ENCODE peak calls at places on chromosomes 12 and 14, in four cellular contexts. W is CD8-positive, alpha-beta T cell; N is A172; K is T follicular helper cell. J is an unnamed sample.

GRCh38 chr12:52256165-52256935 is 18.1 kb upstream of the KRT86 start:
- DNase-seq in W (no peak), K (no peak), N (no peak), J (no peak)

GRCh38 chr14:100806386-100806785 is 19.5 kb upstream of the MEG3 start:
- DNase-seq in N (no peak), K (no peak), W (no peak), J (no peak)

GRCh38 chr14:22432348-22432976 is 156.6 kb downstream of the DAD1 start:
- DNase-seq in N (peak), K (no peak), W (no peak), J (peak)

GRCh38 chr14:103279129-103280025 is 54.7 kb upstream of the EIF5 start:
- DNase-seq in W (no peak), K (no peak), N (no peak), J (peak)

GRCh38 chr14:23360496-23360895 is 4.5 kb downstream of the EFS start:
- DNase-seq in K (no peak), W (no peak), N (no peak), J (peak)

GRCh38 chr14:68694516-68695235 is 98.2 kb downstream of the ZFP36L1 start:
- DNase-seq in K (no peak), N (peak), W (no peak), J (no peak)

GRCh38 chr12:64178122-64178521 is 44.0 kb downstream of the KICS2 start:
- DNase-seq in K (no peak), N (peak), W (no peak), J (no peak)

GRCh38 chr14:22428681-22429315 is 160.2 kb downstream of the DAD1 start:
- DNase-seq in K (no peak), W (no peak), N (no peak), J (no peak)

GRCh38 chr12:120100630-120101029 is 15.9 kb downstream of the RAB35 start:
- DNase-seq in W (no peak), K (no peak), N (no peak), J (no peak)

GRCh38 chr14:96364911-96365310 is 1.6 kb downstream of the GSKIP start:
- DNase-seq in W (no peak), N (no peak), K (no peak), J (no peak)

GRCh38 chr12:21350975-21351374 is 16.3 kb upstream of the SLCO1A2 start:
- DNase-seq in W (no peak), N (no peak), K (no peak), J (no peak)

GRCh38 chr14:68986926-68987652 is 8.0 kb upstream of the ACTN1 start:
- DNase-seq in K (no peak), N (no peak), W (no peak), J (no peak)

GRCh38 chr12:129704232-129704830 is 199.5 kb downstream of the TMEM132D start:
- DNase-seq in N (no peak), W (no peak), K (no peak), J (peak)

GRCh38 chr14:103943673-103944072 is 1.3 kb upstream of the RD3L start:
- DNase-seq in N (no peak), K (no peak), W (no peak), J (no peak)

J was measured in GM23338.